ENCODE peak calls at places on chromosome 21, in six cellular contexts. T is A549, P is heart left ventricle, N is kidney, M is neural crest cell, Z is body of pancreas. H is an unnamed sample.

GRCh38 chr21:33976980-33977720 is 61.5 kb upstream of the ATP5PO start:
- DNase-seq in T (no peak), P (no peak), N (no peak), M (no peak), Z (no peak), H (peak)

GRCh38 chr21:38777521-38777920 is 28.2 kb upstream of the ETS2 start:
- DNase-seq in T (no peak), P (no peak), N (no peak), M (no peak), Z (no peak), H (no peak)

GRCh38 chr21:44273046-44273445 is 11.3 kb upstream of the DNMT3L start:
- DNase-seq in T (no peak), P (peak), N (peak), M (no peak), Z (no peak), H (no peak)

GRCh38 chr21:38988211-38989096 is 182.7 kb downstream of the ETS2 start:
- DNase-seq in T (no peak), P (no peak), N (no peak), M (no peak), Z (no peak), H (no peak)

GRCh38 chr21:33914188-33914587 is 1.4 kb downstream of the ATP5PO start:
- DNase-seq in T (no peak), P (no peak), N (no peak), M (no peak), Z (no peak), H (no peak)

GRCh38 chr21:46002841-46003574 is 21.4 kb downstream of the COL6A1 start:
- DNase-seq in T (no peak), P (no peak), N (peak), M (no peak), Z (peak), H (peak)

GRCh38 chr21:45510466-45510955 is 31.7 kb downstream of the SLC19A1 start:
- DNase-seq in T (no peak), P (no peak), N (no peak), M (no peak), Z (no peak), H (no peak)

GRCh38 chr21:33578959-33579542 is 9.4 kb downstream of the DONSON start:
- DNase-seq in T (no peak), P (no peak), N (no peak), M (no peak), Z (no peak), H (no peak)

GRCh38 chr21:36976882-36977651 is 10.6 kb upstream of the HLCS start:
- DNase-seq in T (peak), P (peak), N (no peak), M (peak), Z (peak), H (no peak)

GRCh38 chr21:45539796-45540600 is 2.2 kb downstream of the SLC19A1 start:
- DNase-seq in T (no peak), P (no peak), N (peak), M (no peak), Z (no peak), H (peak)

GRCh38 chr21:43933146-43933673 is 68.2 kb downstream of the AGPAT3 start:
- DNase-seq in T (no peak), P (no peak), N (no peak), M (no peak), Z (no peak), H (no peak)

GRCh38 chr21:18382141-18382540 is 21.4 kb downstream of the TMPRSS15 start:
- DNase-seq in T (no peak), P (no peak), N (no peak), M (no peak), Z (no peak), H (no peak)

GRCh38 chr21:18384771-18385170 is 18.8 kb downstream of the TMPRSS15 start:
- DNase-seq in T (no peak), P (no peak), N (no peak), M (no peak), Z (no peak), H (no peak)

GRCh38 chr21:18387994-18388393 is 15.6 kb downstream of the TMPRSS15 start:
- DNase-seq in T (no peak), P (no peak), N (no peak), M (no peak), Z (no peak), H (no peak)
- TF ChIP-seq CTCF in T (no peak), P (no peak), N (no peak), M (peak), Z (no peak), H (peak)

GRCh38 chr21:35256468-35256988 is 207.4 kb upstream of the RUNX1 start:
- DNase-seq in T (peak), P (peak), N (peak), M (peak), Z (peak), H (peak)
- TF ChIP-seq CTCF in T (no peak), P (no peak), N (no peak), M (no peak), Z (no peak), H (no peak)

GRCh38 chr21:42117229-42118048 is 46.3 kb downstream of the UMODL1 start:
- DNase-seq in T (peak), P (peak), N (peak), M (peak), Z (peak), H (peak)
- TF ChIP-seq CTCF in T (peak), P (peak), N (peak), M (peak), Z (peak), H (peak)

GRCh38 chr21:15520811-15521643 is 208.8 kb upstream of the USP25 start:
- DNase-seq in T (no peak), P (no peak), N (no peak), M (no peak), Z (no peak), H (no peak)
- TF ChIP-seq CTCF in T (no peak), P (no peak), N (no peak), M (peak), Z (no peak), H (peak)

H was measured in osteocyte.